ENCODE peak calls at places on chromosomes 3 and 15, in seven cellular contexts. X, Q, E, R, M, Z and F are unnamed samples.

GRCh38 chr15:101288905-101289513 is 6.0 kb downstream of the SNRPA1 start:
- DNase-seq in X (no peak), Q (no peak), E (no peak), R (no peak), M (peak), Z (peak), F (no peak)

GRCh38 chr3:182136008-182136910 is 424.5 kb downstream of the SOX2 start:
- DNase-seq in X (no peak), Q (no peak), E (no peak), R (no peak), M (no peak), Z (no peak), F (no peak)

GRCh38 chr15:75235760-75236729 is 22.1 kb upstream of the GOLGA6C start:
- DNase-seq in X (no peak), Q (peak), E (no peak), R (no peak), M (no peak), Z (no peak), F (no peak)

GRCh38 chr3:62027231-62027630 is 346.1 kb downstream of the FEZF2 start:
- DNase-seq in X (no peak), Q (no peak), E (no peak), R (no peak), M (no peak), Z (no peak), F (peak)

GRCh38 chr3:115833074-115833473 is 209.8 kb downstream of the GAP43 start:
- DNase-seq in X (no peak), Q (no peak), E (no peak), R (no peak), M (peak), Z (no peak), F (no peak)

GRCh38 chr3:126867526-126868200 is 115.3 kb upstream of the PLXNA1 start:
- DNase-seq in X (no peak), Q (no peak), E (no peak), R (no peak), M (no peak), Z (no peak), F (no peak)

GRCh38 chr3:127456471-127457093 is 134.0 kb downstream of the TPRA1 start:
- DNase-seq in X (no peak), Q (peak), E (no peak), R (peak), M (peak), Z (no peak), F (no peak)

GRCh38 chr3:194672876-194673275 is 885 bp upstream of the LSG1 start:
- DNase-seq in X (no peak), Q (no peak), E (no peak), R (no peak), M (no peak), Z (no peak), F (no peak)

GRCh38 chr3:69926385-69926784 is 73.1 kb upstream of the SAMMSON start:
- DNase-seq in X (no peak), Q (no peak), E (no peak), R (no peak), M (no peak), Z (no peak), F (no peak)

GRCh38 chr3:171980578-171981270 is 58.7 kb upstream of the FNDC3B start:
- DNase-seq in X (peak), Q (no peak), E (no peak), R (no peak), M (peak), Z (peak), F (no peak)

GRCh38 chr15:38864827-38865604 is 300.4 kb upstream of the RASGRP1 start:
- DNase-seq in X (no peak), Q (no peak), E (no peak), R (no peak), M (peak), Z (no peak), F (no peak)

GRCh38 chr3:180119567-180119966 is 82.8 kb upstream of the PEX5L start:
- DNase-seq in X (no peak), Q (no peak), E (no peak), R (no peak), M (no peak), Z (no peak), F (no peak)

GRCh38 chr3:133662256-133662773 is 574 bp upstream of the TOPBP1 start:
- DNase-seq in X (no peak), Q (no peak), E (no peak), R (peak), M (peak), Z (peak), F (no peak)

GRCh38 chr15:31153531-31153930 is 52.0 kb upstream of the TRPM1 start:
- DNase-seq in X (no peak), Q (no peak), E (no peak), R (no peak), M (no peak), Z (no peak), F (no peak)

GRCh38 chr3:188627652-188628051 is 473.7 kb downstream of the LPP start:
- DNase-seq in X (no peak), Q (no peak), E (no peak), R (no peak), M (peak), Z (no peak), F (no peak)

GRCh38 chr15:25787855-25788521 is 75.1 kb downstream of the ATP10A start:
- DNase-seq in X (no peak), Q (no peak), E (no peak), R (no peak), M (peak), Z (no peak), F (no peak)

GRCh38 chr3:104628185-104628789 is 738.4 kb upstream of the ALCAM start:
- DNase-seq in X (no peak), Q (no peak), E (no peak), R (no peak), M (peak), Z (peak), F (no peak)

GRCh38 chr3:125245521-125245920 is 33.0 kb upstream of the SLC12A8 start:
- DNase-seq in X (no peak), Q (no peak), E (no peak), R (no peak), M (no peak), Z (no peak), F (no peak)

GRCh38 chr3:23999012-23999641 is 54.0 kb downstream of the NR1D2 start:
- DNase-seq in X (peak), Q (peak), E (peak), R (peak), M (peak), Z (peak), F (peak)

GRCh38 chr3:83193526-83193925 is 1432.1 kb upstream of the GBE1 start:
- DNase-seq in X (no peak), Q (no peak), E (no peak), R (no peak), M (no peak), Z (no peak), F (no peak)

GRCh38 chr15:43794269-43795037 is 2.3 kb downstream of the SERF2 start:
- DNase-seq in X (no peak), Q (no peak), E (no peak), R (no peak), M (peak), Z (no peak), F (no peak)

GRCh38 chr3:181703701-181704420 is 7.9 kb upstream of the SOX2 start:
- DNase-seq in X (no peak), Q (no peak), E (no peak), R (no peak), M (no peak), Z (no peak), F (peak)

GRCh38 chr15:33831646-33832045 is 136.7 kb upstream of the CHRM5 start:
- DNase-seq in X (no peak), Q (no peak), E (no peak), R (no peak), M (no peak), Z (no peak), F (no peak)
- TF ChIP-seq CTCF in X (no peak), Q (no peak), E (no peak), R (no peak), M (no peak), Z (no peak), F (no peak)

GRCh38 chr3:109018828-109019227 is 65.1 kb upstream of the GUCA1C start:
- DNase-seq in X (no peak), Q (no peak), E (no peak), R (no peak), M (no peak), Z (peak), F (no peak)
- TF ChIP-seq CTCF in X (no peak), Q (no peak), E (no peak), R (no peak), M (peak), Z (peak), F (no peak)

GRCh38 chr3:159250961-159251360 is 449.1 kb downstream of the MFSD1 start:
- DNase-seq in X (no peak), Q (no peak), E (no peak), R (no peak), M (no peak), Z (no peak), F (no peak)

GRCh38 chr3:159249472-159250131 is 447.7 kb downstream of the MFSD1 start:
- DNase-seq in X (no peak), Q (no peak), E (no peak), R (no peak), M (no peak), Z (no peak), F (no peak)

GRCh38 chr3:159253860-159254259 is 452.0 kb downstream of the MFSD1 start:
- DNase-seq in X (no peak), Q (no peak), E (no peak), R (no peak), M (no peak), Z (no peak), F (no peak)

GRCh38 chr3:159252274-159252673 is 450.4 kb downstream of the MFSD1 start:
- DNase-seq in X (no peak), Q (no peak), E (no peak), R (no peak), M (peak), Z (no peak), F (no peak)

DNA sequence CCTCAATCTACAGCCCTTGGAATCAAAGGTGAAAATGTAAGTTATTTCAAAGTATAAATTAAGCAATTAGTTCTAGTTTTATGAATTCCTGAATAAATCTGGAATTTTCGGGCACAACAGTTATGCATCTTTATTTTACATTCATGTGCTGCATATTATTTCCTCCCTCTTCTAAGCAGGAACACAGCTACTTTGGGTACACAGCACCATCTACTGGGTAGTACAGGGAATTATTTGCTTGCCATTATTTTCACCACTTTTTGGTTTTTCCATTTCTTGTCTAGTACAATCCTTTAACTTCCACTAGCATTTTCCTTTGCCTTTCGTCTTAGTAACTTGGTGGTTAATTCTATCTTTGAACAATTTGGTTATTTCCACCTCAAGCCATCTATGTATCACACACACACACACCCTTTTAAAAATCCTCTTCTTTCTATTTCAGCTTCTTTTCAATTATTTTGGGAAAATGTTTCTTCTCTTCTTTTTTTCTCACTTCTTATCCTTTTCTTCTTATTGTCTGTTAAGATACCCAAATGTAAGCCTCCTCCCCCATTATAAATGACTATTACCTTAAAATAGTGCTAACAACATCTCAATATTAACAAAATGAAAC is 451.0 kb downstream of the MFSD1 start:
- DNase-seq in X (no peak), Q (no peak), E (no peak), R (peak), M (peak), Z (peak), F (peak)
- TF ChIP-seq CTCF in X (no peak), Q (peak), E (peak), R (peak), M (peak), Z (peak), F (peak)

GRCh38 chr3:119223511-119223910 is 17.2 kb downstream of the B4GALT4 start:
- DNase-seq in X (no peak), Q (no peak), E (no peak), R (no peak), M (no peak), Z (no peak), F (no peak)
- TF ChIP-seq CTCF in X (no peak), Q (no peak), E (no peak), R (no peak), M (no peak), Z (no peak), F (no peak)

GRCh38 chr3:51995346-51996156 is at the start of gene RPL29:
- DNase-seq in X (peak), Q (peak), E (peak), R (peak), M (peak), Z (peak), F (peak)
- TF ChIP-seq CTCF in X (no peak), Q (no peak), E (no peak), R (no peak), M (peak), Z (no peak), F (no peak)

GRCh38 chr3:8755564-8756237 is 13.7 kb downstream of the OXTR start:
- DNase-seq in X (no peak), Q (no peak), E (no peak), R (no peak), M (no peak), Z (no peak), F (no peak)
- TF ChIP-seq CTCF in X (no peak), Q (peak), E (no peak), R (peak), M (peak), Z (peak), F (peak)